ENCODE peak calls at places on chromosomes 11 and 22, in nine cellular contexts. One of them, this sample, is unnamed.

GRCh38 chr11:29616611-29617010 is 400.2 kb downstream of the KCNA4 start:
- DNase-seq in GM23338: no peak
- DNase-seq in OCI-LY7: no peak
- DNase-seq in hepatocyte: no peak
- DNase-seq in HCT116: no peak
- DNase-seq in neural progenitor cell: no peak
- DNase-seq in SK-N-SH: no peak
- DNase-seq in GM23248: peak; percentile 55
- DNase-seq in PC-3: no peak
- DNase-seq in this sample: no peak

GRCh38 chr11:105130189-105130813 is 9.3 kb downstream of the CARD18 start:
- DNase-seq in OCI-LY7: no peak
- DNase-seq in SK-N-SH: no peak
- DNase-seq in GM23248: no peak
- DNase-seq in GM23338: no peak
- DNase-seq in neural progenitor cell: no peak
- DNase-seq in HCT116: no peak
- DNase-seq in hepatocyte: no peak
- DNase-seq in PC-3: peak; percentile 78
- DNase-seq in this sample: no peak

GRCh38 chr22:24772493-24773220 is 1.9 kb downstream of the PIWIL3 start:
- DNase-seq in GM23248: peak; percentile 51
- DNase-seq in GM23338: peak; percentile 93
- DNase-seq in OCI-LY7: no peak
- DNase-seq in HCT116: peak; percentile 61
- DNase-seq in SK-N-SH: peak; percentile 70
- DNase-seq in PC-3: peak; percentile 50
- DNase-seq in hepatocyte: peak; percentile 46
- DNase-seq in neural progenitor cell: peak; percentile 83
- DNase-seq in this sample: no peak

GRCh38 chr11:114818382-114818781 is 140.1 kb downstream of the NXPE2 start:
- DNase-seq in GM23338: no peak
- DNase-seq in SK-N-SH: no peak
- DNase-seq in PC-3: no peak
- DNase-seq in OCI-LY7: no peak
- DNase-seq in GM23248: no peak
- DNase-seq in hepatocyte: no peak
- DNase-seq in HCT116: no peak
- DNase-seq in neural progenitor cell: no peak
- DNase-seq in this sample: no peak

GRCh38 chr11:35484435-35484834 is 41.0 kb downstream of the PAMR1 start:
- DNase-seq in hepatocyte: no peak
- DNase-seq in PC-3: peak; percentile 95
- DNase-seq in GM23248: peak; percentile 78
- DNase-seq in GM23338: no peak
- DNase-seq in neural progenitor cell: no peak
- DNase-seq in OCI-LY7: no peak
- DNase-seq in SK-N-SH: no peak
- DNase-seq in HCT116: no peak
- DNase-seq in this sample: no peak

GRCh38 chr11:69044111-69045013 is 4.4 kb upstream of the TPCN2 start:
- DNase-seq in hepatocyte: peak; percentile 77
- DNase-seq in SK-N-SH: peak; percentile 77
- DNase-seq in GM23338: peak; percentile 88
- DNase-seq in HCT116: peak; percentile 68
- DNase-seq in GM23248: peak; percentile 89
- DNase-seq in OCI-LY7: peak; percentile 58
- DNase-seq in PC-3: peak; percentile 86
- DNase-seq in neural progenitor cell: peak; percentile 82
- DNase-seq in this sample: peak; percentile 51

GRCh38 chr11:34316347-34317037 is 41.3 kb downstream of the ABTB2 start:
- DNase-seq in SK-N-SH: no peak
- DNase-seq in PC-3: no peak
- DNase-seq in HCT116: no peak
- DNase-seq in GM23338: no peak
- DNase-seq in GM23248: peak; percentile 34
- DNase-seq in OCI-LY7: no peak
- DNase-seq in neural progenitor cell: no peak
- DNase-seq in hepatocyte: no peak
- DNase-seq in this sample: no peak

GRCh38 chr11:1064167-1064566 is 10.5 kb upstream of the MUC2 start:
- DNase-seq in hepatocyte: no peak
- DNase-seq in GM23248: no peak
- DNase-seq in OCI-LY7: no peak
- DNase-seq in neural progenitor cell: no peak
- DNase-seq in HCT116: no peak
- DNase-seq in GM23338: no peak
- DNase-seq in PC-3: no peak
- DNase-seq in SK-N-SH: no peak
- DNase-seq in this sample: no peak

GRCh38 chr11:8283510-8284272 is 20.0 kb upstream of the LMO1 start:
- DNase-seq in OCI-LY7: no peak
- DNase-seq in SK-N-SH: peak; percentile 93
- DNase-seq in neural progenitor cell: peak; percentile 67
- DNase-seq in HCT116: no peak
- DNase-seq in GM23248: peak; percentile 16
- DNase-seq in hepatocyte: peak; percentile 36
- DNase-seq in GM23338: peak; percentile 69
- DNase-seq in PC-3: no peak
- DNase-seq in this sample: no peak

GRCh38 chr11:60343094-60343704 is 16.1 kb downstream of the MS4A6E start:
- DNase-seq in HCT116: peak; percentile 27
- DNase-seq in neural progenitor cell: peak; percentile 11
- DNase-seq in GM23248: peak; percentile 30
- DNase-seq in hepatocyte: no peak
- DNase-seq in OCI-LY7: peak; percentile 61
- DNase-seq in GM23338: peak; percentile 67
- DNase-seq in SK-N-SH: no peak
- DNase-seq in PC-3: peak; percentile 71
- DNase-seq in this sample: peak; percentile 44

GRCh38 chr11:62832346-62833234 is at the start of gene TEX54:
- DNase-seq in GM23248: peak; percentile 77
- DNase-seq in PC-3: no peak
- DNase-seq in GM23338: no peak
- DNase-seq in neural progenitor cell: no peak
- DNase-seq in OCI-LY7: no peak
- DNase-seq in SK-N-SH: no peak
- DNase-seq in HCT116: no peak
- DNase-seq in hepatocyte: peak; percentile 65
- DNase-seq in this sample: no peak

GRCh38 chr11:60326955-60327354 is at the start of gene MS4A6E:
- DNase-seq in HCT116: no peak
- DNase-seq in hepatocyte: no peak
- DNase-seq in PC-3: no peak
- DNase-seq in SK-N-SH: no peak
- DNase-seq in OCI-LY7: no peak
- DNase-seq in neural progenitor cell: no peak
- DNase-seq in GM23338: no peak
- DNase-seq in GM23248: no peak
- DNase-seq in this sample: no peak

GRCh38 chr11:93736129-93736528 is 5.2 kb downstream of the TAF1D start:
- DNase-seq in hepatocyte: no peak
- DNase-seq in PC-3: no peak
- DNase-seq in HCT116: no peak
- DNase-seq in GM23338: no peak
- DNase-seq in neural progenitor cell: no peak
- DNase-seq in SK-N-SH: no peak
- DNase-seq in GM23248: peak; percentile 43
- DNase-seq in OCI-LY7: no peak
- DNase-seq in this sample: no peak

GRCh38 chr11:27254744-27255446 is 108.1 kb downstream of the CCDC34 start:
- DNase-seq in OCI-LY7: no peak
- DNase-seq in hepatocyte: no peak
- DNase-seq in PC-3: no peak
- DNase-seq in GM23338: no peak
- DNase-seq in HCT116: no peak
- DNase-seq in neural progenitor cell: no peak
- DNase-seq in GM23248: peak; percentile 85
- DNase-seq in SK-N-SH: no peak
- DNase-seq in this sample: no peak

GRCh38 chr22:19679476-19680099 is 34.7 kb upstream of the SEPTIN5 start:
- DNase-seq in hepatocyte: no peak
- DNase-seq in SK-N-SH: peak; percentile 74
- DNase-seq in GM23338: peak; percentile 78
- DNase-seq in GM23248: peak; percentile 45
- DNase-seq in neural progenitor cell: peak; percentile 53
- DNase-seq in OCI-LY7: peak; percentile 6
- DNase-seq in PC-3: peak; percentile 33
- DNase-seq in HCT116: no peak
- DNase-seq in this sample: no peak

GRCh38 chr11:48064306-48064705 is 83.9 kb downstream of the PTPRJ start:
- DNase-seq in neural progenitor cell: no peak
- DNase-seq in hepatocyte: no peak
- DNase-seq in PC-3: no peak
- DNase-seq in HCT116: no peak
- DNase-seq in SK-N-SH: no peak
- DNase-seq in GM23248: peak; percentile 73
- DNase-seq in GM23338: no peak
- DNase-seq in OCI-LY7: no peak
- DNase-seq in this sample: no peak

GRCh38 chr11:130278151-130278550 is 36.6 kb downstream of the ZBTB44 start:
- DNase-seq in OCI-LY7: no peak
- DNase-seq in SK-N-SH: no peak
- DNase-seq in hepatocyte: no peak
- DNase-seq in PC-3: no peak
- DNase-seq in HCT116: no peak
- DNase-seq in GM23248: no peak
- DNase-seq in GM23338: no peak
- DNase-seq in neural progenitor cell: no peak
- DNase-seq in this sample: no peak
- TF ChIP-seq EZH2phosphoT487 in OCI-LY7: no peak
- TF ChIP-seq EZH2phosphoT487 in SK-N-SH: no peak
- TF ChIP-seq EZH2phosphoT487 in hepatocyte: no peak
- TF ChIP-seq EZH2phosphoT487 in PC-3: no peak
- TF ChIP-seq EZH2phosphoT487 in HCT116: no peak
- TF ChIP-seq EZH2phosphoT487 in GM23248: no peak
- TF ChIP-seq EZH2phosphoT487 in GM23338: no peak
- TF ChIP-seq EZH2phosphoT487 in neural progenitor cell: no peak
- TF ChIP-seq EZH2phosphoT487 in this sample: no peak

DNA sequence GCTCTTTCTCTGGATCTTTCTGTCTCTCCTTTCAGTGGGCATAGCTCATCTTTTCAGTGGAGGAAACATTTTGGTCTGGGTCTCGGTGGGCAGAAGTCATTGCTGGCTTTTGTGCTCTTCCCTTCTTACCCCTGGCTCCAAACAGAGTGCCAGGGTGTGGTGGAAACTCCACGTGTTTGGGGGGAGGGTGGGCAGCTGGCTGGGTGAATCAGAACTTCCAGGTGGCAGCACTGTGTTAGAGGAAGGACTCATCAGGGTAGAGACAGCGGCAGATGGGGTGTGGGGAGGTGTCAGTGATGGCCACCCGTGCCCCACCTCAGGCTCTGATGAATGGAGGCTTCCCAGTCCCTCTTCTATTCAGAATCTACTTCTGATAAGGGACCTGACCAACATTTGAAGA is 114.0 kb downstream of the GRIK4 start:
- DNase-seq in SK-N-SH: no peak
- DNase-seq in hepatocyte: no peak
- DNase-seq in OCI-LY7: no peak
- DNase-seq in HCT116: no peak
- DNase-seq in PC-3: no peak
- DNase-seq in GM23338: no peak
- DNase-seq in neural progenitor cell: no peak
- DNase-seq in GM23248: no peak
- DNase-seq in this sample: no peak
- TF ChIP-seq EZH2phosphoT487 in SK-N-SH: no peak
- TF ChIP-seq EZH2phosphoT487 in hepatocyte: no peak
- TF ChIP-seq EZH2phosphoT487 in OCI-LY7: no peak
- TF ChIP-seq EZH2phosphoT487 in HCT116: no peak
- TF ChIP-seq EZH2phosphoT487 in PC-3: no peak
- TF ChIP-seq EZH2phosphoT487 in GM23338: no peak
- TF ChIP-seq EZH2phosphoT487 in neural progenitor cell: no peak
- TF ChIP-seq EZH2phosphoT487 in GM23248: no peak
- TF ChIP-seq EZH2phosphoT487 in this sample: no peak

GRCh38 chr11:2302844-2303626 is 1.2 kb downstream of the TSPAN32 start:
- DNase-seq in SK-N-SH: peak; percentile 74
- DNase-seq in GM23248: no peak
- DNase-seq in GM23338: no peak
- DNase-seq in hepatocyte: peak; percentile 19
- DNase-seq in OCI-LY7: no peak
- DNase-seq in HCT116: no peak
- DNase-seq in PC-3: no peak
- DNase-seq in neural progenitor cell: no peak
- DNase-seq in this sample: no peak

GRCh38 chr11:2305862-2306823 is 4.3 kb downstream of the TSPAN32 start:
- DNase-seq in OCI-LY7: peak; percentile 17
- DNase-seq in GM23248: peak; percentile 73
- DNase-seq in GM23338: no peak
- DNase-seq in PC-3: no peak
- DNase-seq in hepatocyte: peak; percentile 82
- DNase-seq in neural progenitor cell: no peak
- DNase-seq in HCT116: no peak
- DNase-seq in SK-N-SH: peak; percentile 46
- DNase-seq in this sample: no peak

GRCh38 chr11:2305140-2305861 is 3.5 kb downstream of the TSPAN32 start:
- DNase-seq in hepatocyte: peak; percentile 88
- DNase-seq in neural progenitor cell: peak; percentile 89
- DNase-seq in PC-3: peak; percentile 77
- DNase-seq in HCT116: no peak
- DNase-seq in SK-N-SH: peak; percentile 85
- DNase-seq in GM23338: peak; percentile 89
- DNase-seq in OCI-LY7: peak; percentile 84
- DNase-seq in GM23248: peak; percentile 85
- DNase-seq in this sample: peak; percentile 66

GRCh38 chr11:2303627-2304155 is 1.9 kb downstream of the TSPAN32 start:
- DNase-seq in hepatocyte: peak; percentile 71
- DNase-seq in neural progenitor cell: no peak
- DNase-seq in GM23338: no peak
- DNase-seq in HCT116: no peak
- DNase-seq in SK-N-SH: peak; percentile 74
- DNase-seq in GM23248: no peak
- DNase-seq in OCI-LY7: no peak
- DNase-seq in PC-3: no peak
- DNase-seq in this sample: no peak

GRCh38 chr11:2304156-2305139 is 2.6 kb downstream of the TSPAN32 start:
- DNase-seq in neural progenitor cell: no peak
- DNase-seq in PC-3: no peak
- DNase-seq in OCI-LY7: no peak
- DNase-seq in GM23338: no peak
- DNase-seq in SK-N-SH: peak; percentile 38
- DNase-seq in GM23248: no peak
- DNase-seq in HCT116: no peak
- DNase-seq in hepatocyte: no peak
- DNase-seq in this sample: no peak
- TF ChIP-seq EZH2phosphoT487 in neural progenitor cell: no peak
- TF ChIP-seq EZH2phosphoT487 in PC-3: no peak
- TF ChIP-seq EZH2phosphoT487 in OCI-LY7: no peak
- TF ChIP-seq EZH2phosphoT487 in GM23338: no peak
- TF ChIP-seq EZH2phosphoT487 in SK-N-SH: no peak
- TF ChIP-seq EZH2phosphoT487 in GM23248: no peak
- TF ChIP-seq EZH2phosphoT487 in HCT116: no peak
- TF ChIP-seq EZH2phosphoT487 in hepatocyte: no peak
- TF ChIP-seq EZH2phosphoT487 in this sample: no peak

DNA sequence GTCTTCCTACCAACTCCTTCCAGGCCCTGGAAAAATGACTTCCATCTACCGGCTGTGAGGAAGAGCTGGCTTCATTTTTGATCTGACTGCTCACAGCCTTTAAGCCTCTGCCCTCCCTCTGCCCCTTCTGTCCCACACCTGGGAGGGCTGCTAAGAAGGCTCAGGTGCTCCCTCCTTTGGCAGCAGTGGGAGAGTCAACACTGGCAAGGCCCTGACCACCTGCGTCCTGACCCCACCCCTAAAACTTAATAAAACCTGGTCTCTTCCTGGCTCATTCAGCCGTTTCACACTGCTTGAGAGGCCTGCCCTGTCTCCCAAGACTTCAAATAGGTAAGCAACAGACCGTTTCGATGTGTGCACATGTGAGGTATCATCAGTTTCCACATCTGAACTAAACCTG is 52.1 kb upstream of the NFRKB start:
- DNase-seq in neural progenitor cell: peak; percentile 9
- DNase-seq in GM23338: peak; percentile 71
- DNase-seq in OCI-LY7: peak; percentile 96
- DNase-seq in SK-N-SH: no peak
- DNase-seq in HCT116: no peak
- DNase-seq in hepatocyte: no peak
- DNase-seq in GM23248: no peak
- DNase-seq in PC-3: no peak
- DNase-seq in this sample: no peak
- TF ChIP-seq EZH2phosphoT487 in neural progenitor cell: no peak
- TF ChIP-seq EZH2phosphoT487 in GM23338: no peak
- TF ChIP-seq EZH2phosphoT487 in OCI-LY7: no peak
- TF ChIP-seq EZH2phosphoT487 in SK-N-SH: no peak
- TF ChIP-seq EZH2phosphoT487 in HCT116: no peak
- TF ChIP-seq EZH2phosphoT487 in hepatocyte: no peak
- TF ChIP-seq EZH2phosphoT487 in GM23248: no peak
- TF ChIP-seq EZH2phosphoT487 in PC-3: no peak
- TF ChIP-seq EZH2phosphoT487 in this sample: no peak

This sample was measured in MM.1S.